ENCODE peak calls at places on chromosome 12, in eight cellular contexts. T, G, J, C, P, O, Q and S are unnamed samples.
A peak's percentile ranks its signal among the peaks of the same experiment; 100 is the strongest.

GRCh38 chr12:103821773-103822172 is 19.3 kb downstream of the NT5DC3 start:
- DNase-seq in T (no peak), P (no peak), O (no peak), Q (no peak), J (no peak), C (peak; percentile 29), G (peak; percentile 35), S (no peak)

GRCh38 chr12:6181583-6182278 is 18.5 kb upstream of the CD9 start:
- DNase-seq in C (no peak), Q (peak; percentile 58), J (no peak), P (no peak), O (no peak), T (no peak), G (peak; percentile 28), S (no peak)

GRCh38 chr12:128111333-128111732 is 155.6 kb upstream of the TMEM132C start:
- DNase-seq in J (no peak), C (no peak), G (no peak), Q (no peak), T (no peak), P (no peak), O (no peak), S (no peak)

GRCh38 chr12:76552343-76552938 is 7.1 kb downstream of the OSBPL8 start:
- DNase-seq in O (no peak), P (no peak), C (peak; percentile 73), T (no peak), G (peak; percentile 22), Q (no peak), J (no peak), S (no peak)

GRCh38 chr12:88308825-88309224 is 166.7 kb downstream of the TMTC3 start:
- DNase-seq in T (peak; percentile 58), O (no peak), J (no peak), G (peak; percentile 90), Q (no peak), P (no peak), C (peak; percentile 92), S (no peak)

GRCh38 chr12:118144499-118144898 is 8.6 kb downstream of the PEBP1 start:
- DNase-seq in O (no peak), J (no peak), G (no peak), P (no peak), C (no peak), T (no peak), Q (no peak), S (no peak)

GRCh38 chr12:132160671-132161045 is 16.4 kb downstream of the NOC4L start:
- DNase-seq in G (no peak), T (no peak), C (no peak), O (no peak), P (no peak), Q (peak; percentile 62), J (no peak), S (no peak)

GRCh38 chr12:102061096-102061555 is 665 bp downstream of the WASHC3 start:
- DNase-seq in Q (no peak), P (no peak), T (no peak), C (peak; percentile 4), G (peak; percentile 1), J (no peak), O (no peak), S (no peak)

GRCh38 chr12:11765817-11766794 is 116.6 kb downstream of the ETV6 start:
- DNase-seq in Q (peak; percentile 73), J (peak; percentile 47), T (no peak), O (no peak), C (peak; percentile 93), G (peak; percentile 64), P (no peak), S (no peak)

GRCh38 chr12:75935544-75936242 is 95.9 kb downstream of the PHLDA1 start:
- DNase-seq in C (no peak), J (no peak), Q (no peak), O (no peak), T (no peak), P (no peak), G (no peak), S (no peak)

DNA sequence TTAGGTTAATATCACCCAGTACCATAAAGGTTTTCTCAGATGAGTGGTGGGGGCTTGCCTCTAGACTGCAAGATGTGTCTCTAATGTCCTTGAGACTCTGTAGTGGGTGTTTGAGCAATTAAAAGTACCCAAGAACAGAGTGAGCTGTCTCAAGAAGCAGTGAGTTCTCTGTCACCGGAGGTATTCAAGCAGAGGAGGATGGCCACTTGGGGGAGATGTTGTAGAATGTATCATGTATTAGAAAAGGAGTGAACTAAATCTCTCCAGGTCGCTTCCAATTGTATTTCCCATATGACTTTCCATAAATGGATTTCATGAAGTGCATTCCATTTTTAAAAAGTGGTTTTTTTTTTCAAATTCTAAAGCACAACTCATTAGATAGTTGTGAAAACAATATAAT is 35.0 kb downstream of the SLC17A8 start:
- DNase-seq in J (no peak), Q (no peak), O (no peak), P (no peak), T (no peak), G (no peak), C (no peak), S (no peak)
- TF ChIP-seq CTCF in J (no peak), Q (no peak), O (no peak), P (peak; percentile 40), T (no peak), G (no peak), C (no peak), S (no peak)

GRCh38 chr12:82627799-82628198 is 58.9 kb upstream of the TMTC2 start:
- DNase-seq in O (no peak), J (no peak), G (peak; percentile 33), Q (no peak), C (peak; percentile 14), T (no peak), P (no peak), S (no peak)
- TF ChIP-seq CTCF in O (no peak), J (no peak), G (peak; percentile 60), Q (no peak), C (peak; percentile 48), T (peak; percentile 44), P (peak; percentile 54), S (peak; percentile 50)

GRCh38 chr12:24668563-24668962 is 280.3 kb downstream of the BCAT1 start:
- DNase-seq in C (peak; percentile 24), J (no peak), P (no peak), T (no peak), Q (no peak), G (no peak), O (no peak), S (no peak)
- TF ChIP-seq CTCF in C (no peak), J (no peak), P (no peak), T (no peak), Q (no peak), G (no peak), O (no peak), S (no peak)

DNA sequence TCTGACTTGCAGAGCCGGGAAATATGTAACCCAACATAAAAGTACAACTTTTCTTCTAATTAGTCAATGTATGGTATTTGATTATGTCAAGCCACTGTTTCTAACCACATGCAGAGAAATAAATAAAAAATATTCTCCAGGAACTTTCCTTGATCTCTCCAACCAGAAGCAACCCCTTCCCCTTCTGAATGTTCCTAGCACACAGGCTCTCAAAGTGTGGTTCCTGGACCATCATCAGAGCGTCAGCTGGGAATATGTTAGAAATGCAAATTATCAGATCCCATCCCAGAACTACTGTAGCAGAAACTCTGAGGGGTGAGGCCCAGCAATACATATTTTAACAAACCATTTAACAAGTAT is 21.0 kb upstream of the ITPR2 start:
- DNase-seq in Q (no peak), J (no peak), G (no peak), P (no peak), O (no peak), C (no peak), T (no peak), S (no peak)
- TF ChIP-seq CTCF in Q (no peak), J (no peak), G (no peak), P (peak; percentile 9), O (peak; percentile 8), C (no peak), T (no peak), S (no peak)

GRCh38 chr12:1591029-1591428 is 3.4 kb downstream of the FBXL14 start:
- DNase-seq in T (no peak), P (no peak), O (no peak), J (no peak), G (peak; percentile 45), C (no peak), Q (no peak), S (no peak)
- TF ChIP-seq CTCF in T (no peak), P (no peak), O (peak; percentile 48), J (no peak), G (peak; percentile 16), C (no peak), Q (no peak), S (no peak)

DNA sequence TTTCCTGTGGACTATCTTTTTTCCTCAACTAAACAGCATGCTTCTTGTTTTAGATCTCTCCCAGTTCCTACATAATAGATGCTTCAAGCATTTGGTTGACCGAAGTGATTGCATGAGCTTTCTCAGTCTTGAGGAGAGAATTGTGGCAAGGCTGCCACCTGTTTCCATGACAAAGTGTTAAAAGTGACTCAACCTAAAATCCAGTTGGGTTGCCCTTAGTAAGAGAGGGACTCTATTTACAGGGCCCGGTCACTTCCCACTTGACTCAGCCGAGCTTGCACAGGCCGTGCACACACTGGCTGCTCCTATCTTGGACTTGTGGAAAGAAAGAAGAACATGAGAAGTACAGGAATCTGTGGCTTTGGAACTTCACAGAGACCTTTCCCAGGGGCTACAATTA is 2.1 kb upstream of the B4GALNT3 start:
- DNase-seq in G (no peak), T (no peak), Q (no peak), O (no peak), C (no peak), P (no peak), J (no peak), S (no peak)
- TF ChIP-seq CTCF in G (no peak), T (no peak), Q (no peak), O (no peak), C (no peak), P (no peak), J (no peak), S (no peak)